ENCODE peak calls at places on chromosomes 12 and 14, in five cellular contexts. U is IMR-90, R is H9, K is neuronal stem cell, W is mesendoderm. M is an unnamed sample. For H3K79me1, the result is how much of the 10 kb centered on the place peaks cover.

GRCh38 chr14:56474419-56475022 is 105.1 kb upstream of the TMEM260 start:
- DNase-seq in U (peak), R (no peak), K (peak), W (peak), M (peak)

GRCh38 chr12:1357171-1357570 is 237.2 kb downstream of the FBXL14 start:
- DNase-seq in U (peak), R (no peak), K (no peak), W (peak), M (peak)

GRCh38 chr12:131907379-131908081 is 13.1 kb downstream of the ULK1 start:
- DNase-seq in U (no peak), R (no peak), K (no peak), W (no peak), M (no peak)

GRCh38 chr14:54090274-54090673 is 133.6 kb upstream of the BMP4 start:
- DNase-seq in U (no peak), R (no peak), K (no peak), W (no peak), M (no peak)

GRCh38 chr14:61221906-61222305 is 59.2 kb downstream of the TMEM30B start:
- DNase-seq in U (no peak), R (no peak), K (no peak), W (no peak), M (no peak)

GRCh38 chr12:80648866-80649265 is 58.6 kb upstream of the MYF6 start:
- DNase-seq in U (peak), R (no peak), K (no peak), W (no peak), M (no peak)

GRCh38 chr12:121889267-121889624 is 656 bp downstream of the PSMD9 start:
- DNase-seq in U (no peak), R (no peak), K (no peak), W (no peak), M (no peak)

GRCh38 chr12:105850103-105850968 is 288.4 kb downstream of the NUAK1 start:
- DNase-seq in U (no peak), R (no peak), K (no peak), W (peak), M (peak)

GRCh38 chr14:103103461-103104388 is 9.2 kb downstream of the EXOC3L4 start:
- DNase-seq in U (peak), R (peak), K (no peak), W (no peak), M (peak)

GRCh38 chr12:57147641-57147944 is 174 bp upstream of the LRP1-AS start:
- DNase-seq in U (peak), R (no peak), K (no peak), W (peak), M (no peak)

GRCh38 chr12:57143454-57143853 is 4.0 kb downstream of the LRP1-AS start:
- DNase-seq in U (no peak), R (no peak), K (no peak), W (no peak), M (no peak)

GRCh38 chr12:57146925-57147640 is at the start of gene LRP1-AS:
- DNase-seq in U (no peak), R (no peak), K (no peak), W (no peak), M (no peak)

GRCh38 chr12:57146092-57146491 is 1.3 kb downstream of the LRP1-AS start:
- DNase-seq in U (no peak), R (no peak), K (no peak), W (no peak), M (no peak)

DNA sequence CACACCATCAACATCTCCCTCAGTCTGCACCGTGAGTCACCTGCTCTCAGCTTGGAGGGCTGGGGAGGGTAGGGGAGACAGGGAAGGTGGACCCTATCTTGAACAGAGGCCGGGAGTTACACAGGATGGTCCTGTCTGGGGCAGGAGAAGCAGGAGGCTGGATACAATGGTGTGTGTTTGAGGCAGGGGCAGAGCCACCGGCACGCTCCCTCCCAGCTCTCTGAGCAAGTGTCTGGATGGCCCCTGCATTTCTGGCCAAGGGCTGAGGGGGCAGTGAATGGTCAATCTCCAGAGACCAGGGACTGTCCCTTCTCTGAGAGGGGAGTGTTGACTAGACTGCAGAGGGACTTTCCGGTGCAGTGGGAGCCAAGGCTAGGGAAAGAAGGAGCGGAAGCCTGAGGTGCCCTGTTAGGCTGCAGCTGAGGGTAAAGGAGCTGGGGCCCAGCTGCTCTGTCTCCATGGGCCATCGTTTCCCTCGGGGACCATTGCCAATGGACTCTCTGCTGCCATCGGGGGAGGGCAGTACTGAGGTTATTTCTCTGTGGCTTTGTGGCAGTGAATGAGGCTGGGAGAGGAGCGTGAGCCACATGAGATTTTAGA is 1.9 kb downstream of the LRP1-AS start:
- DNase-seq in U (no peak), R (no peak), K (no peak), W (no peak), M (no peak)
- H3K79me1 ChIP-seq in U (under half), R (under half), K (under half), W (under half), M (under half)

GRCh38 chr12:2976581-2976996 is 17.4 kb downstream of the TEAD4 start:
- DNase-seq in U (no peak), R (peak), K (no peak), W (peak), M (no peak)
- H3K79me1 ChIP-seq in U (under half), R (under half), K (under half), W (under half), M (under half)

DNA sequence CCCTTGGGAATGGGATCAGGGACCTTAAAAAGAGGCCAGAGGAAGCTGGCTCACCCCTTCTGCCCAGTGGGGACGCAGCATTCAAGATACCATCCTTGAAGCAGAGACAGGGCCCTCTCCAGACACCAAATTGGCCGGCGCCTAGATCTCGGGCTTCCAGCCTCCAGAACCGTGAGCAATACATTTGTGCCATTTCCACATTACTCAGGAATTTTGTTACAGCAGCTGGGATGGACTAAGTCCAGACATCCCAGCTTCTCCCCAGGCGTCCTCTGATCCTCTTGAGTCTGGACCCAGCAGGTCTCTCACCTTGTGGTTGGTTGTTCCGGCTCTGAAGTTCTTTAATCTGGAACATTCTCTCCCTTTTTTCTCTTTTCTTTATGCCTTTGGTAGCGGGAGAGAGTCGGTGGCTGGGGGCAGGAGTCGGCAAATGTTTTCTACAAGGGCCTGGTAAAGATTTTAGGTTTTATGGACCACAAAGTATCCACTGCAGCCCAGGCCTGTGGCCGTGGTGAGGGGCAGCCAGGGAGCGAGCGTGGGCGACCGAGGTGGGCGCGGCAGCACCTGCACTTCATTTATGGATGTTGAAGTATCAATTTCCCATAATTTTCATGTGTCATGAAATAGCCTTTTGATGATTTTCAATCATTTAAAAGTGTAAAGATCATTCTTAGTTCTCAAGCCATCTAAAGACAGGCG is 4.8 kb downstream of the CEP170B start:
- DNase-seq in U (no peak), R (no peak), K (no peak), W (no peak), M (no peak)
- H3K79me1 ChIP-seq in U (under half), R (under half), K (under half), W (under half), M (under half)

DNA sequence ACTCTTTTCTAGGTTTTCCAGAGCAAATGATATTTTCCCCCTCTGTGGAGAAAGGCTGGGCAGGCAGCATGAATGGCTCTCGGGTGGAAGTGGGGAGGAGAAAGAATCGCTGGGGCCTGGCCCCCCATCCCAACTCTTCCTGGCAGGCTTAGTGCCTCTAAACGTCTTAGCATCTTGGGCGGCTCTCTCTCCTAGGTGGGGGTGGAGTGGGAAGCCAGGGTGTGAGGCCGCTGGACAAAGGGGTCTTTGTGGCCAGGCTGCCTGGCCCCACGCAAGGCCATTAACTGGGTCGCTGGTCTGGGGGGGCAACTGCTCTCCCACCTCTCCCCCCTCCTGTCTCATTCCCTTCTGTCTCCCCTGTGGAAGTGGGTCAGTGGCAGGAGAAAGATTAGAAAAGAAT is 4.7 kb downstream of the LRP1-AS start:
- DNase-seq in U (no peak), R (no peak), K (no peak), W (no peak), M (no peak)
- H3K79me1 ChIP-seq in U (half or more), R (under half), K (under half), W (under half), M (under half)

DNA sequence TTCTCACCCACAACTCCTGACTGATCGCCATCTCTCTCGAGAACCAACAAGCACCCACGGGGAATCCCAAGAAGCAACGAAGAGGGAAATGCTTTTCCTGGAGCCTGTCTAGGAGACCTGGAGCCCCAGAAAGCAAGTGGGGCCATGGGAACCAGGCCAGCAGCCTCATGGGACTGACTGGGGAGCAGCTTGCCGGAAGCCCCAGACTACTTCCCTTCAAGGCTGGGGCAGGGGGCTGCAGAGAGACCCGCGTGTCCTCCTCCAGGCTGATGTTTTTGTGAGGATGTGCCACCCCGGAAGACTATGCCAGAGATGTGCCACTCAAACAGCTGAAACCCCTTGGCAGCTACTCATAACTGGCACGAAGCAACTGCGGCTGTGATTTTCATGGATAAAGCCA is 83.8 kb downstream of the ACTN1 start:
- DNase-seq in U (no peak), R (no peak), K (no peak), W (no peak), M (no peak)
- H3K79me1 ChIP-seq in U (half or more), R (under half), K (under half), W (under half), M (under half)

GRCh38 chr14:96054661-96055060 is 15.5 kb downstream of the C14orf132 start:
- DNase-seq in U (no peak), R (no peak), K (no peak), W (no peak), M (no peak)
- H3K79me1 ChIP-seq in U (under half), R (under half), K (under half), W (under half), M (under half)

DNA sequence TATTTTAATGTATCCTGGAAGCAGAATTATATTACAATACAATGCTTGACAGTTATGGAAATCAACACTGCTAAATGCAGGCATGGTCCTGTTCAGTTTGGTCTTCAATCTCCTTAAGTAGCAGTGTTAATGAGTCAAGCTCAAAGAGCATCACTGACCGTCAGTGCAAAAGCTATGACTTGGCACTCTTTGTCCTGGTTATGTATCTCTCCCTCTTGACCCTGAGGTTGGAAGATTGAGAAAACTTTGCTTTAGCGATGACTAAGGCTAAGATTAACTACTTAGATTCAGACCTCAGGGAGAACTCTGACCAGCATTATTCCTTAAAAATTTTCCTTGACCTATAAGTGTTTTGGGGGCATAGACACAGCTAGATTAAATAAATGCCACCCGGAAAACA is 10.9 kb downstream of the CLEC7A start:
- DNase-seq in U (peak), R (no peak), K (no peak), W (no peak), M (peak)
- H3K79me1 ChIP-seq in U (under half), R (under half), K (under half), W (under half), M (under half)

DNA sequence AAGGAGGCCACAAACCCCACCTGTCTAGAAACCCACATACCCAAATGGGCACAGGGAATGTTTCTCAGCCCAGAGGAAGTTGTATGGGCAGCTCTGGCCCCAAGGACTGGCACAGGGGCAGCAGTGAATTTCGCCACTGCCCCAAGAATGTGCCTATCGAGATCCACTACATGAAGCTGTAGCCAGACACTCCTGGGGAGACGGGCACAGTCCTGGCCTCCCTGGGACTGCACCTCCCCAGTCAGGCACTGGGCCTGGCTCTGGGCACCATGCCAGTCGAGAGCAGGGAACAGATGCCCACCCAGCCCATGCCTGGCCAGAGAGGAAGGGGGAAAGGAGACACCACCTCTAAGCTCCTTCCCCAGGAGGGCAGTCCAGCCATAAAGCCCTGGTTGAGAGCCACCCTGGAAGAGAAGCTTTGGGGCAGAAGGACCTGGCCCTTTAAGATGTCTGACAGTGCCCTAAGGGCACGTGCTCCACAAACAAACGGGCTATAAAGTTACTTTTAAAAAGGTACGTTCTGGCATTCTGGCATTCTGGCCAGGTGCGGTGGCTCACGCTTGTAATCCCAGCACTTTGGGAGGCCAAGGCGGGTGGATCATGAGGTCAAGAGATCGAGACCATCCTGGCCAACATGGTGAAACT is 8.4 kb downstream of the ADCY6 start:
- DNase-seq in U (no peak), R (no peak), K (no peak), W (no peak), M (no peak)
- H3K79me1 ChIP-seq in U (under half), R (under half), K (under half), W (under half), M (under half)

M was measured in trophoblast cell.